ENCODE peak calls at places on chromosomes 6 and 20, in six cellular contexts. R is glutamatergic neuron, N is transverse colon, D is COLO829, V is T-helper 2 cell, A is head of caudate nucleus. Q is an unnamed sample.

GRCh38 chr6:35674594-35674993 is 14.1 kb downstream of the FKBP5 start:
- DNase-seq in V (no peak), D (no peak), R (no peak), N (no peak), A (no peak), Q (no peak)

GRCh38 chr6:56838965-56839364 is 115.9 kb upstream of the BEND6 start:
- DNase-seq in R (no peak), N (no peak), D (no peak), V (no peak), A (no peak), Q (no peak)

GRCh38 chr6:24845578-24845977 is 46.9 kb upstream of the ARMH2 start:
- DNase-seq in R (no peak), A (peak), V (no peak), N (no peak), D (no peak), Q (no peak)

GRCh38 chr20:63128367-63128766 is 87.6 kb downstream of the YTHDF1 start:
- DNase-seq in D (no peak), V (no peak), N (no peak), R (peak), A (no peak), Q (no peak)

GRCh38 chr6:29749668-29750067 is 26.4 kb downstream of the HLA-F start:
- DNase-seq in A (no peak), N (no peak), R (no peak), D (no peak), V (no peak), Q (no peak)

GRCh38 chr20:63850689-63851547 is 10.4 kb upstream of the ABHD16B start:
- DNase-seq in N (peak), R (no peak), D (no peak), A (no peak), V (no peak), Q (no peak)

GRCh38 chr20:18288748-18289705 is 700 bp downstream of the ZNF133 start:
- DNase-seq in V (no peak), R (no peak), A (no peak), N (no peak), D (no peak), Q (no peak)

GRCh38 chr6:35498407-35499045 is 1.6 kb upstream of the TEAD3 start:
- DNase-seq in N (no peak), D (no peak), A (no peak), R (no peak), V (no peak), Q (no peak)

GRCh38 chr6:134105903-134106302 is 53.5 kb upstream of the SLC2A12 start:
- DNase-seq in A (no peak), N (no peak), D (no peak), V (no peak), R (no peak), Q (no peak)

GRCh38 chr6:159640322-159640721 is 52.7 kb downstream of the SOD2 start:
- DNase-seq in N (no peak), R (no peak), A (no peak), D (no peak), V (no peak), Q (no peak)

GRCh38 chr6:143328885-143329284 is 121.6 kb downstream of the ADAT2 start:
- DNase-seq in A (no peak), D (no peak), R (no peak), N (no peak), V (no peak), Q (no peak)

GRCh38 chr6:9412951-9413559 is 977.7 kb upstream of the SLC35B3 start:
- DNase-seq in A (peak), N (peak), V (no peak), D (peak), R (peak), Q (no peak)

Q was measured in retina.